ENCODE peak calls at places on chromosome 6, in ten cellular contexts. X is iris pigment epithelial cell; M is stimulated activated CD4-positive, alpha-beta T cell treated with anti-CD3 and anti-CD28 coated beads, TNF-alpha, amount 100 ng/mL, for 24 hours; T is stimulated activated naive CD8-positive, alpha-beta T cell treated with anti-CD3 and anti-CD28 coated beads, Interleukin-15, amount 100 ng/mL, for 72 hours; H is HEK293T; L is upper lobe of right lung; U is activated T-cell treated with anti-CD3 and anti-CD28 coated beads, Interleukin-2, amount 50 U/mL, for 4 hours; E is astrocyte of the spinal cord; Y is substantia nigra; G is HTR-8/SVneo. P is an unnamed sample.

GRCh38 chr6:100217225-100217624 is 223.2 kb upstream of the MCHR2 start:
- DNase-seq in X (peak; percentile 11), M (no peak), T (no peak), H (no peak), L (no peak), U (no peak), E (no peak), Y (no peak), G (no peak), P (no peak)

GRCh38 chr6:14276667-14277404 is 159.3 kb downstream of the CD83 start:
- DNase-seq in X (no peak), M (no peak), T (no peak), H (no peak), L (no peak), U (no peak), E (peak; percentile 46), Y (no peak), G (no peak), P (peak; percentile 72)

GRCh38 chr6:160520043-160520904 is 143.8 kb downstream of the LPA start:
- DNase-seq in X (peak; percentile 29), M (peak; percentile 37), T (peak; percentile 76), H (peak; percentile 85), L (peak; percentile 89), U (peak; percentile 76), E (peak; percentile 70), Y (peak; percentile 65), G (peak; percentile 51), P (peak; percentile 74)

GRCh38 chr6:11223296-11223695 is 9.2 kb downstream of the NEDD9 start:
- DNase-seq in X (no peak), M (no peak), T (no peak), H (no peak), L (no peak), U (no peak), E (no peak), Y (no peak), G (no peak), P (no peak)

GRCh38 chr6:134657751-134658522 is 292.0 kb downstream of the ALDH8A1 start:
- DNase-seq in X (peak; percentile 34), M (no peak), T (no peak), H (no peak), L (no peak), U (no peak), E (no peak), Y (no peak), G (no peak), P (no peak)

GRCh38 chr6:119542037-119542436 is 192.5 kb upstream of the MAN1A1 start:
- DNase-seq in X (no peak), M (no peak), T (no peak), H (no peak), L (no peak), U (no peak), E (no peak), Y (no peak), G (no peak), P (no peak)

GRCh38 chr6:70371454-70372105 is 41.7 kb upstream of the FAM135A start:
- DNase-seq in X (peak; percentile 74), M (no peak), T (no peak), H (peak; percentile 53), L (no peak), U (no peak), E (peak; percentile 74), Y (no peak), G (peak; percentile 36), P (peak; percentile 33)

GRCh38 chr6:151413372-151414145 is 22.2 kb upstream of the ZBTB2 start:
- DNase-seq in X (no peak), M (peak; percentile 40), T (no peak), H (no peak), L (no peak), U (peak; percentile 48), E (no peak), Y (no peak), G (no peak), P (no peak)

GRCh38 chr6:5059036-5059896 is 25.9 kb upstream of the PPP1R3G start:
- DNase-seq in X (no peak), M (no peak), T (no peak), H (no peak), L (no peak), U (no peak), E (no peak), Y (no peak), G (no peak), P (no peak)

GRCh38 chr6:168905451-168906090 is 348.1 kb downstream of the THBS2 start:
- DNase-seq in X (peak; percentile 22), M (no peak), T (no peak), H (no peak), L (no peak), U (no peak), E (no peak), Y (no peak), G (no peak), P (no peak)

GRCh38 chr6:139017227-139017626 is 11.3 kb upstream of the ABRACL start:
- DNase-seq in X (no peak), M (no peak), T (no peak), H (no peak), L (no peak), U (no peak), E (peak; percentile 39), Y (no peak), G (no peak), P (no peak)

GRCh38 chr6:120355822-120356221 is 978.5 kb downstream of the TBC1D32 start:
- DNase-seq in X (peak; percentile 14), M (no peak), T (no peak), H (no peak), L (no peak), U (no peak), E (peak; percentile 68), Y (no peak), G (no peak), P (no peak)

GRCh38 chr6:79134699-79135474 is 56.8 kb upstream of the PHIP start:
- DNase-seq in X (no peak), M (no peak), T (no peak), H (no peak), L (no peak), U (no peak), E (no peak), Y (no peak), G (no peak), P (no peak)